ENCODE peak calls at places on chromosomes 6 and 20, in four cellular contexts. P is IMR-90, V is mesenchymal stem cell, B is neuronal stem cell. M is an unnamed sample.
A peak's percentile ranks its signal among the peaks of the same experiment; 100 is the strongest.

GRCh38 chr6:164142312-164142711 is 727.8 kb downstream of the QKI start:
- DNase-seq in P (no peak), V (no peak), B (no peak), M (peak; percentile 10)

GRCh38 chr20:12640255-12640654 is 368.5 kb upstream of the SPTLC3 start:
- DNase-seq in P (no peak), V (no peak), B (no peak), M (no peak)

GRCh38 chr6:1991332-1991878 is 254.0 kb downstream of the GMDS start:
- DNase-seq in P (no peak), V (no peak), B (no peak), M (no peak)

GRCh38 chr6:169034523-169035167 is 219.0 kb downstream of the THBS2 start:
- DNase-seq in P (peak; percentile 10), V (no peak), B (no peak), M (no peak)

GRCh38 chr6:1893470-1894130 is 283.9 kb downstream of the FOXC1 start:
- DNase-seq in P (no peak), V (no peak), B (no peak), M (peak; percentile 70)

GRCh38 chr20:35487479-35487878 is 32.1 kb downstream of the CEP250 start:
- DNase-seq in P (no peak), V (no peak), B (no peak), M (no peak)

GRCh38 chr6:142783499-142783898 is 161.5 kb downstream of the HIVEP2 start:
- DNase-seq in P (no peak), V (no peak), B (no peak), M (no peak)

GRCh38 chr6:169421890-169422289 is 168.2 kb upstream of the THBS2 start:
- DNase-seq in P (no peak), V (no peak), B (no peak), M (no peak)

GRCh38 chr20:62562831-62563230 is 79.5 kb upstream of the SLCO4A1 start:
- DNase-seq in P (no peak), V (no peak), B (no peak), M (no peak)

GRCh38 chr20:1185316-1185741 is 548 bp upstream of the TMEM74B start:
- DNase-seq in P (no peak), V (peak; percentile 13), B (peak; percentile 26), M (peak; percentile 47)

GRCh38 chr6:81838031-81838430 is 85.5 kb upstream of the TENT5A start:
- DNase-seq in P (peak; percentile 61), V (peak; percentile 44), B (no peak), M (peak; percentile 49)

DNA sequence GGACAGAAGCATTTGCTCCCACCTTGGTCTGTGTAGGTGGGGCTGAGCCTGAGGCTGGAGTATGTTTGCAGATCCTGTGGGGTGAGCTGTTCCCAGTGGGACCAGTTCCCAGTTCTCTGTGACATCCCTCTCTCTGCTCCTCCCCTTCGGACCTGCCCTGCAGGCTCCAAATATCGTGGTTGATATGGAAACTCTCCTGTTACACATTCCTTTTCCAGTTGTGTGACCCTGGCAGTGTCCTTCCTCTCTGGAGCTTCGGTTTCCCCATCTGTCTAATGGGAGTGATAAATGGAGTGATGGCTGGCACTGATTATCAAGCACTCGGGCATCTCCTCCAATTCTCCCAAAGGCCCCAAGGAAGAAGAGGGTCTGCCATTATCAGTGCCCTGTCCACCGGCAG is 15.7 kb upstream of the TGM2 start:
- DNase-seq in P (peak; percentile 42), V (no peak), B (no peak), M (no peak)
- H2BK120ac ChIP-seq in P (no peak overlapping the region), V (no peak overlapping the region), B (no peak overlapping the region), M (no peak overlapping the region)

DNA sequence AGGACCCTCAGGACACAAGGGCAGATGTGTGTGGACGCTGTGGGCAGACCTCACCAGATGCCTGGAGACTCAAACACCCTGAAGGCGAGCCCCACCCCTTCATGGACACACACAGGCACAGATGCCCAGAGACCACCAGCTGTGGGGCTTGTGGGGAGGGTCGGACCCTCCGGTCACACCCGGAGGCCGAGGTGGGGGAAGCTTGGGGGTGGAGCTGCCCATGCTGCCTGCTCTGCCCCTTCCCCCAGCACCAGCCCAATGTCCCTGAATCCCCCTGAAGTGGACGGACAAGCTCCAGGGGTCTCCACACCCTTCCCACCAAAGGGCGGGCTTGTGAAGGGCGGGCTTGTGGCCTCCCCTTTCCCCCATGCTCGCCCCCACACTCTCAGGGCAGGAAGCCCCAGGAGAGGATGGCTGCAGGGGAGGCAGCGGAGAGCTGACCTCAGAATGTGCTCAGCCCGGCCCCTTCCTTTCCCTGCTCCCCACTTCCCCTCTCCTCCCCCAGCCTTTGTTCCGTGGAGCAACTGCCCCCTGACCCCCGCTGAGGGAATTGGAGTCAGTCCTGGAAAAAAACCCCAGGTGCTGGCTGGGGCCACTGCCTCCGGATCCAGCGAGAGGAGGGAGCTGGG is 13.8 kb upstream of the ABHD16B start:
- DNase-seq in P (no peak), V (no peak), B (no peak), M (peak; percentile 72)
- H3K4ac ChIP-seq in P (peak overlapping the region; percentile 67), V (peak overlapping the region; percentile 88), B (peak overlapping the region; percentile 77), M (peak overlapping the region; percentile 90)

GRCh38 chr20:61445741-61446140 is 193.7 kb downstream of the CDH4 start:
- DNase-seq in P (no peak), V (no peak), B (no peak), M (no peak)

GRCh38 chr20:61445138-61445537 is 193.1 kb downstream of the CDH4 start:
- DNase-seq in P (no peak), V (no peak), B (no peak), M (peak; percentile 56)

GRCh38 chr20:61443541-61444126 is 191.6 kb downstream of the CDH4 start:
- DNase-seq in P (peak; percentile 48), V (peak; percentile 14), B (no peak), M (no peak)

GRCh38 chr20:61442718-61443117 is 190.7 kb downstream of the CDH4 start:
- DNase-seq in P (no peak), V (no peak), B (no peak), M (no peak)

DNA sequence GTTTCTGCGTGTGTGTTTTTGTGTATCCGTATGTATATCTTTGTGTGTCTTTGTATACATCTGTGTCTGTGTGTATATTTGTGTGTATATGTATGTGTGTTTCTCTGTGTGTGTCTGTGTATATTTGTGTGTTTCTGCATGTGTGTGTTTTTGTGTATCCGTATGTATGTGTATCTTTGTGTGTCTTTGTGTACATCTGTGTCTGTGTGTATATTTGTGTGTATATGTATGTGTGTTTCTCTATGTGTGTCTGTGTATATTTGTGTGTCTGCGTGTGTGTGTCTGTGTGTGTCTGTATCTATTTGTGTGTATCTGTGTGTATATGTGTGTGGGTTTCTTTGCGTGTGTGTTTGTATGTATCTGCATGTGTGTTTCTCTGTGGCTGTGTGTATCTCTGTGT is 192.6 kb downstream of the CDH4 start:
- DNase-seq in P (no peak), V (no peak), B (no peak), M (no peak)
- H2BK120ac ChIP-seq in P (no peak overlapping the region), V (no peak overlapping the region), B (no peak overlapping the region), M (no peak overlapping the region)

GRCh38 chr20:50015636-50015992 is 32.8 kb downstream of the SNAI1 start:
- DNase-seq in P (no peak), V (no peak), B (no peak), M (peak; percentile 74)

GRCh38 chr20:50015993-50016770 is 33.4 kb downstream of the SNAI1 start:
- DNase-seq in P (no peak), V (peak; percentile 76), B (no peak), M (peak; percentile 82)

GRCh38 chr20:50013976-50014375 is 31.2 kb downstream of the SNAI1 start:
- DNase-seq in P (no peak), V (no peak), B (no peak), M (no peak)

GRCh38 chr20:50012282-50013263 is 29.8 kb downstream of the SNAI1 start:
- DNase-seq in P (no peak), V (no peak), B (no peak), M (peak; percentile 96)

DNA sequence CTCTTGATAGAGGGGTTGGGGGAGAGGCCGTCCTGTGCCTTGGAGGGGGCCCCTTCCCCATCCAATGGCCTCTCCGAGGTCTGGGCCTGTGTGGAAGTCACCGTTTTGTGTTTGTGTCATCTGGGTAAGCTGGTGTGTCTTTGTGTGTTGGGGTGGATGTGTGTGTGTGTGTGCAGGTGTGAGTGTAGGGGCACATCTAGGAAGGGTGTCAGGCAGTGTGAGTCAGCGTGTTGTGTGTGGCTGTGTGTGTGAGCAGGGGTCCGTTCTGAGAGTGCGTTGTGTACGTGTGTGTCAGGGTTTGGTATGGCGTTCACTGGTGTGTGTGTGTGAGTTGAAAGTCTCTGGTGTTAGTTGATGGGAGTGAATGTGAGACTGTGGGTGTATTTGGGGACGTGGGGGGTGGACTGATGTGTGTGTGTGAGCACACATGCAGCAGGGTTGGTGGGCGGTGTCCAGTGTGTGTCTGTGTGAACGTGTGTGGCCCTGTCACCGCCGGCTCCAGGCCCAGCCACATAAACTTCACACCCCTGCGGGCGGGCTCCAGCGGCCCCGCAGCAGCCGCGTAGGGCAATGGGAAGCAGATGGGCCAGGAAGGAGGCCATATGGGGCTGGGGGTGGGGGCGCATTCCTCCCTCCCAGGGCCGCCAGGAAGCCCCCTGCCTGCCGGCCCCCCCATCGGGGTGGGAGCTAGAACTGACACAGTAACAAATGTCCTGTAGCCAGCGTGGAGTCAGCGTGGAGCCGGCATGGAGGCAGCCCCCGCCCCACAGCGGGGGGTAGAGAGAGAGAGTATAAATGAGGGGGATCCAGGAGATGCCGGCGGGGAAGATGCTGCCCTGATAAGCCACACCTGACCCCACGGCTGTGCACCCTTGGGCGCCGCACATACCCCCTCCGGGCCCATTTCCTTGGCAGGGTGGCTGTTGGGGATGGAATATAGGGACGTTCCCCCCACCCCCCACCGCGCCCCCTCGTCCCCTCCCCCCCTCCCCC is 32.1 kb downstream of the SNAI1 start:
- DNase-seq in P (no peak), V (no peak), B (no peak), M (peak; percentile 82)
- H3K4ac ChIP-seq in P (no peak overlapping the region), V (peak overlapping the region; percentile 54), B (no peak overlapping the region), M (peak overlapping the region; percentile 8)

M was measured in mesendoderm.